ENCODE peak calls at places on chromosomes 4 and X, in seven cellular contexts. One of them, this sample, is unnamed.

GRCh38 chrX:37684426-37684825 is 1.2 kb upstream of the XK start:
- DNase-seq in GM20000: no peak
- DNase-seq in choroid plexus epithelial cell: no peak
- DNase-seq in brain microvascular endothelial cell: no peak
- DNase-seq in Peyer's patch: no peak
- DNase-seq in endothelial cell: no peak
- DNase-seq in fibroblast of lung: peak
- DNase-seq in this sample: no peak

GRCh38 chrX:27679281-27679680 is 89.1 kb downstream of the DCAF8L2 start:
- DNase-seq in GM20000: no peak
- DNase-seq in choroid plexus epithelial cell: no peak
- DNase-seq in brain microvascular endothelial cell: peak
- DNase-seq in Peyer's patch: no peak
- DNase-seq in endothelial cell: no peak
- DNase-seq in fibroblast of lung: no peak
- DNase-seq in this sample: no peak

GRCh38 chr4:41613362-41613761 is 75.4 kb downstream of the LIMCH1 start:
- DNase-seq in GM20000: no peak
- DNase-seq in choroid plexus epithelial cell: no peak
- DNase-seq in brain microvascular endothelial cell: no peak
- DNase-seq in Peyer's patch: no peak
- DNase-seq in endothelial cell: no peak
- DNase-seq in fibroblast of lung: no peak
- DNase-seq in this sample: no peak

GRCh38 chr4:139552908-139553307 is 3.1 kb downstream of the SETD7 start:
- DNase-seq in GM20000: no peak
- DNase-seq in choroid plexus epithelial cell: no peak
- DNase-seq in brain microvascular endothelial cell: no peak
- DNase-seq in Peyer's patch: no peak
- DNase-seq in endothelial cell: no peak
- DNase-seq in fibroblast of lung: no peak
- DNase-seq in this sample: no peak

GRCh38 chr4:80732010-80732409 is 298.5 kb upstream of the BMP3 start:
- DNase-seq in GM20000: no peak
- DNase-seq in choroid plexus epithelial cell: peak
- DNase-seq in brain microvascular endothelial cell: no peak
- DNase-seq in Peyer's patch: no peak
- DNase-seq in endothelial cell: no peak
- DNase-seq in fibroblast of lung: peak
- DNase-seq in this sample: no peak

GRCh38 chr4:182280439-182281111 is 37.4 kb downstream of the TENM3 start:
- DNase-seq in GM20000: no peak
- DNase-seq in choroid plexus epithelial cell: peak
- DNase-seq in brain microvascular endothelial cell: peak
- DNase-seq in Peyer's patch: no peak
- DNase-seq in endothelial cell: no peak
- DNase-seq in fibroblast of lung: no peak
- DNase-seq in this sample: no peak

GRCh38 chr4:118286685-118287084 is 66.1 kb downstream of the PRSS12 start:
- DNase-seq in GM20000: no peak
- DNase-seq in choroid plexus epithelial cell: no peak
- DNase-seq in brain microvascular endothelial cell: no peak
- DNase-seq in Peyer's patch: no peak
- DNase-seq in endothelial cell: no peak
- DNase-seq in fibroblast of lung: no peak
- DNase-seq in this sample: no peak

GRCh38 chr4:145709336-145709735 is 29.4 kb downstream of the C4orf51 start:
- DNase-seq in GM20000: no peak
- DNase-seq in choroid plexus epithelial cell: no peak
- DNase-seq in brain microvascular endothelial cell: no peak
- DNase-seq in Peyer's patch: no peak
- DNase-seq in endothelial cell: no peak
- DNase-seq in fibroblast of lung: no peak
- DNase-seq in this sample: no peak

GRCh38 chr4:152870605-152871004 is 65.5 kb upstream of the FHDC1 start:
- DNase-seq in GM20000: no peak
- DNase-seq in choroid plexus epithelial cell: no peak
- DNase-seq in brain microvascular endothelial cell: no peak
- DNase-seq in Peyer's patch: no peak
- DNase-seq in endothelial cell: no peak
- DNase-seq in fibroblast of lung: no peak
- DNase-seq in this sample: no peak

GRCh38 chr4:137253949-137254348 is 278.3 kb downstream of the PCDH18 start:
- DNase-seq in GM20000: no peak
- DNase-seq in choroid plexus epithelial cell: peak
- DNase-seq in brain microvascular endothelial cell: peak
- DNase-seq in Peyer's patch: no peak
- DNase-seq in endothelial cell: no peak
- DNase-seq in fibroblast of lung: peak
- DNase-seq in this sample: no peak

GRCh38 chr4:88803600-88804096 is 106.0 kb upstream of the NAP1L5 start:
- DNase-seq in GM20000: no peak
- DNase-seq in choroid plexus epithelial cell: peak
- DNase-seq in brain microvascular endothelial cell: peak
- DNase-seq in Peyer's patch: peak
- DNase-seq in endothelial cell: no peak
- DNase-seq in fibroblast of lung: peak
- DNase-seq in this sample: no peak

GRCh38 chr4:71526626-71527406 is 188.0 kb downstream of the SLC4A4 start:
- DNase-seq in GM20000: no peak
- DNase-seq in choroid plexus epithelial cell: no peak
- DNase-seq in brain microvascular endothelial cell: no peak
- DNase-seq in Peyer's patch: no peak
- DNase-seq in endothelial cell: no peak
- DNase-seq in fibroblast of lung: no peak
- DNase-seq in this sample: no peak

GRCh38 chrX:130015181-130015580 is 32.7 kb downstream of the BCORL1 start:
- DNase-seq in GM20000: no peak
- DNase-seq in choroid plexus epithelial cell: no peak
- DNase-seq in brain microvascular endothelial cell: no peak
- DNase-seq in Peyer's patch: no peak
- DNase-seq in endothelial cell: no peak
- DNase-seq in fibroblast of lung: no peak
- DNase-seq in this sample: no peak

GRCh38 chr4:11028334-11028733 is 343.8 kb upstream of the CLNK start:
- DNase-seq in GM20000: no peak
- DNase-seq in choroid plexus epithelial cell: peak
- DNase-seq in brain microvascular endothelial cell: no peak
- DNase-seq in Peyer's patch: no peak
- DNase-seq in endothelial cell: no peak
- DNase-seq in fibroblast of lung: no peak
- DNase-seq in this sample: no peak

GRCh38 chr4:127162741-127163140 is 470.0 kb upstream of the INTU start:
- DNase-seq in GM20000: no peak
- DNase-seq in choroid plexus epithelial cell: peak
- DNase-seq in brain microvascular endothelial cell: peak
- DNase-seq in Peyer's patch: no peak
- DNase-seq in endothelial cell: no peak
- DNase-seq in fibroblast of lung: peak
- DNase-seq in this sample: no peak

GRCh38 chr4:40395166-40395900 is 60.2 kb downstream of the CHRNA9 start:
- DNase-seq in GM20000: no peak
- DNase-seq in choroid plexus epithelial cell: no peak
- DNase-seq in brain microvascular endothelial cell: no peak
- DNase-seq in Peyer's patch: no peak
- DNase-seq in endothelial cell: no peak
- DNase-seq in fibroblast of lung: no peak
- DNase-seq in this sample: no peak

GRCh38 chrX:69173906-69174305 is 8.7 kb upstream of the PJA1 start:
- DNase-seq in GM20000: no peak
- DNase-seq in choroid plexus epithelial cell: no peak
- DNase-seq in brain microvascular endothelial cell: no peak
- DNase-seq in Peyer's patch: no peak
- DNase-seq in endothelial cell: peak
- DNase-seq in fibroblast of lung: no peak
- DNase-seq in this sample: peak

GRCh38 chr4:122712782-122713181 is 19.7 kb upstream of the BBS12 start:
- DNase-seq in GM20000: no peak
- DNase-seq in choroid plexus epithelial cell: peak
- DNase-seq in brain microvascular endothelial cell: peak
- DNase-seq in Peyer's patch: no peak
- DNase-seq in endothelial cell: no peak
- DNase-seq in fibroblast of lung: peak
- DNase-seq in this sample: no peak

GRCh38 chrX:69139516-69139915 is 25.7 kb downstream of the PJA1 start:
- DNase-seq in GM20000: no peak
- DNase-seq in choroid plexus epithelial cell: no peak
- DNase-seq in brain microvascular endothelial cell: no peak
- DNase-seq in Peyer's patch: no peak
- DNase-seq in endothelial cell: no peak
- DNase-seq in fibroblast of lung: no peak
- DNase-seq in this sample: no peak

GRCh38 chr4:71209161-71209560 is 129.7 kb upstream of the SLC4A4 start:
- DNase-seq in GM20000: no peak
- DNase-seq in choroid plexus epithelial cell: peak
- DNase-seq in brain microvascular endothelial cell: peak
- DNase-seq in Peyer's patch: no peak
- DNase-seq in endothelial cell: no peak
- DNase-seq in fibroblast of lung: peak
- DNase-seq in this sample: no peak

DNA sequence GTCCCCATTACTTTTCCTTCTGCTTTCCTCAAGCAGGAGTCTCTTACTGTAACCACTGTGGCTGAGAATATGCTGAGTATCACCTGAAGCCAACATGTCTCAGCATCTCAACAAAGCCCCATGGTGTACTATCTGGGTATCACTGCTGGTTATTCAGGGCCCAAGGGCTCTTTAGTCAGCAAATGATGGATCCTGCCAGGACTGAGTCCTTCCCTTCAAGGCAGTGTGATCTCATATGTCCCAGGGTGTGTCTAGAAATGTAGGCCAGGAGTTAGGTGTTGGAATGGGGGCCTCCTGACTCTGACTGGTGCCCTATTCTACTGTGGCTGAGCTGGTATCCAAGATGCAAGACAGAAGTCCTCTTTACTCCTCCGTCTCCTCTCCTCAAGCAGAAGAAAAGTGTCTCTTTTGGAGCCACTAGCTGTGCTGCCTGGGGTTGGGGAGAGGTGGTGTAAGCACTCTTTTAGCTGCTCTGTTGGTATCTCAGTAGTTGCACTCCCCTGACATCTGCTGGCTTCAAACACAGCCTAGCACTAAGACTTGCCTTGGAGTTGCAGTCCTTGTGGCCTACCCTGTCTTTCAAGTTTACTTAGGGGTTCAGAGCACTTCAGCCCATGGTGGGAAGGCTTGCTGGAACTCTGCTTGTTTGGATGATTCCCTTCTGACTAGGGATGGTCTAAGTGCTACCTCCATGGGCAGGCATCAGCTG is 28.6 kb downstream of the OCIAD2 start:
- DNase-seq in GM20000: no peak
- DNase-seq in choroid plexus epithelial cell: no peak
- DNase-seq in brain microvascular endothelial cell: no peak
- DNase-seq in Peyer's patch: no peak
- DNase-seq in endothelial cell: no peak
- DNase-seq in fibroblast of lung: no peak
- DNase-seq in this sample: no peak
- TF ChIP-seq CTCF in GM20000: no peak
- TF ChIP-seq CTCF in choroid plexus epithelial cell: no peak
- TF ChIP-seq CTCF in brain microvascular endothelial cell: no peak
- TF ChIP-seq CTCF in Peyer's patch: no peak
- TF ChIP-seq CTCF in endothelial cell: no peak
- TF ChIP-seq CTCF in fibroblast of lung: no peak
- TF ChIP-seq CTCF in this sample: no peak

DNA sequence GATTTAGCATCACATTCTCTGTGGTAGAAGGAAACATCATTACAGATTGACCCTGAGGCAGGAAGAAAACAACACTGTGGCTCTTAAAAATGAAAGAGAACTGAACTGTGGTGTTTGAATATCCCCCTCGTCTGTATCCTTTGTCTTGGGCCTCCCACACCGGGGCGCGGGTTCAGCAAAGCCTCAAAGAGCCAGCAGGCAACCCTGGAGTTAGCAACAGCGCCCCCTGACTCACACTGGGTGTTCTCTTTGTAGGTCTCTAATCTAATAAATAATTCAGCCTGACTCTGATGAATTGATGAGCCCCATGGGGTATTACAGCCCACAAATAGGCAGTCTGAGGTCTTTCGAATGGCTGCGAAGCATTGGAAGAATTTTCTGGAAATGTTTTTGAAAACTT is 46.1 kb upstream of the CTSO start:
- DNase-seq in GM20000: peak
- DNase-seq in choroid plexus epithelial cell: peak
- DNase-seq in brain microvascular endothelial cell: peak
- DNase-seq in Peyer's patch: no peak
- DNase-seq in endothelial cell: peak
- DNase-seq in fibroblast of lung: peak
- DNase-seq in this sample: peak
- TF ChIP-seq CTCF in GM20000: no peak
- TF ChIP-seq CTCF in choroid plexus epithelial cell: peak
- TF ChIP-seq CTCF in brain microvascular endothelial cell: peak
- TF ChIP-seq CTCF in Peyer's patch: no peak
- TF ChIP-seq CTCF in endothelial cell: peak
- TF ChIP-seq CTCF in fibroblast of lung: no peak
- TF ChIP-seq CTCF in this sample: peak

DNA sequence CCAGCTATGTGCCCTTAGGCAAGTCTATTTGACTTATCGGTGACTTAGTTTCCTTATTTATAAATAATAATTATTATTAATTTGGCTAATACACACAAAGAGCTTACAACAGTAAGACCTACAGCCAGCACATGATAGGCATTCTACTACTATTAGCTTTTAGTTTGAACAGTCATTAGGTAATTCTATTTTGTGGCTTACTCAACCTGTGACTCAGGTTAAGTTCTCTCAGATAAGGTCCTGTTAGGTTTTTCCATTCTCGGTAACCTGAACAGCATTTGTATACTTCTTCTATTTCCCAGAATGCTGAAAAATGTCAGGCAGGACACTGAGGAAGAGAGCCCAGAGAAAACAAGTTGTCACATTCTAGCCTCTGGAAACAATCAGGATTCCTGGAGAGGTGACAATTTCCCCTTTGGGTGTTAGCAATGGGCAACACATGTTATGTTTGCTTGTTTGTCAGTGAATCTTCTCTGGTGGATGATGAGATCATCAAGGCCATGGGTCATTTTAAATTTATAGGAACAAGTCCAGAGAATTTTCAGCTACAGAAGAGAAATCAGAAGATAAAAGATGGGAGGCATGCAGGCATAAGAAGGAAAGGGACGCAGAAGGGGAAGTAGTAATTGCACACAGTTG is 2144.7 kb downstream of the PCDH7 start:
- DNase-seq in GM20000: no peak
- DNase-seq in choroid plexus epithelial cell: no peak
- DNase-seq in brain microvascular endothelial cell: no peak
- DNase-seq in Peyer's patch: no peak
- DNase-seq in endothelial cell: no peak
- DNase-seq in fibroblast of lung: no peak
- DNase-seq in this sample: no peak
- TF ChIP-seq CTCF in GM20000: no peak
- TF ChIP-seq CTCF in choroid plexus epithelial cell: no peak
- TF ChIP-seq CTCF in brain microvascular endothelial cell: no peak
- TF ChIP-seq CTCF in Peyer's patch: no peak
- TF ChIP-seq CTCF in endothelial cell: no peak
- TF ChIP-seq CTCF in fibroblast of lung: no peak
- TF ChIP-seq CTCF in this sample: no peak

GRCh38 chr4:108813261-108813660 is 50.4 kb upstream of the ETNPPL start:
- DNase-seq in GM20000: no peak
- DNase-seq in choroid plexus epithelial cell: no peak
- DNase-seq in brain microvascular endothelial cell: no peak
- DNase-seq in Peyer's patch: no peak
- DNase-seq in endothelial cell: no peak
- DNase-seq in fibroblast of lung: no peak
- DNase-seq in this sample: no peak
- TF ChIP-seq CTCF in GM20000: no peak
- TF ChIP-seq CTCF in choroid plexus epithelial cell: no peak
- TF ChIP-seq CTCF in brain microvascular endothelial cell: no peak
- TF ChIP-seq CTCF in Peyer's patch: no peak
- TF ChIP-seq CTCF in endothelial cell: no peak
- TF ChIP-seq CTCF in fibroblast of lung: no peak
- TF ChIP-seq CTCF in this sample: no peak

This sample was measured in glutamatergic neuron.